ENCODE peak calls at places on chromosomes 13 and 19, in nine cellular contexts. F is heart left ventricle, N is Calu3, O is left ventricle myocardium inferior, Y is tibial nerve, H is brain microvascular endothelial cell, G is colonic mucosa, A is fibroblast of pulmonary artery, C is choroid plexus epithelial cell. M is an unnamed sample.

GRCh38 chr19:2624537-2625091 is 77.9 kb downstream of the GNG7 start:
- DNase-seq in F (no peak), N (no peak), O (peak; percentile 74), Y (no peak), H (no peak), G (no peak), A (no peak), C (no peak), M (peak; percentile 94)

GRCh38 chr13:51101636-51102218 is 9.3 kb downstream of the C13orf42 start:
- DNase-seq in F (no peak), N (no peak), O (no peak), Y (no peak), H (no peak), G (no peak), A (no peak), C (no peak), M (no peak)

GRCh38 chr13:107211073-107211472 is 643.1 kb upstream of the ARGLU1 start:
- DNase-seq in F (no peak), N (peak; percentile 50), O (peak; percentile 58), Y (peak; percentile 89), H (peak; percentile 93), G (peak; percentile 80), A (peak; percentile 91), C (peak; percentile 97), M (no peak)

GRCh38 chr13:99955747-99956472 is 15.7 kb downstream of the ZIC5 start:
- DNase-seq in F (no peak), N (no peak), O (no peak), Y (no peak), H (peak; percentile 16), G (no peak), A (peak; percentile 27), C (peak; percentile 57), M (no peak)

GRCh38 chr19:7242601-7243258 is 51.5 kb downstream of the INSR start:
- DNase-seq in F (no peak), N (no peak), O (no peak), Y (peak; percentile 24), H (peak; percentile 84), G (no peak), A (peak; percentile 66), C (peak; percentile 60), M (no peak)

GRCh38 chr13:91133941-91134772 is 213.3 kb upstream of the MIR17HG start:
- DNase-seq in F (no peak), N (peak; percentile 37), O (no peak), Y (peak; percentile 55), H (peak; percentile 65), G (peak; percentile 44), A (peak; percentile 79), C (peak; percentile 74), M (no peak)

GRCh38 chr13:98374750-98375149 is 197.7 kb upstream of the RNF113B start:
- DNase-seq in F (no peak), N (no peak), O (no peak), Y (no peak), H (no peak), G (no peak), A (no peak), C (no peak), M (no peak)

GRCh38 chr19:38134538-38135149 is 89.4 kb downstream of the DPF1 start:
- DNase-seq in F (no peak), N (peak; percentile 44), O (no peak), Y (no peak), H (peak; percentile 32), G (peak; percentile 40), A (peak; percentile 60), C (peak; percentile 64), M (no peak)

GRCh38 chr13:39783051-39783450 is 127.6 kb downstream of the COG6 start:
- DNase-seq in F (no peak), N (no peak), O (no peak), Y (no peak), H (no peak), G (no peak), A (peak; percentile 57), C (peak; percentile 57), M (no peak)

GRCh38 chr19:29516358-29516725 is 9.5 kb upstream of the VSTM2B start:
- DNase-seq in F (no peak), N (no peak), O (peak; percentile 3), Y (no peak), H (no peak), G (no peak), A (no peak), C (no peak), M (peak; percentile 52)
- TF ChIP-seq CTCF in F (no peak), N (no peak), O (no peak), Y (no peak), H (no peak), G (no peak), A (no peak), C (no peak), M (no peak)

DNA sequence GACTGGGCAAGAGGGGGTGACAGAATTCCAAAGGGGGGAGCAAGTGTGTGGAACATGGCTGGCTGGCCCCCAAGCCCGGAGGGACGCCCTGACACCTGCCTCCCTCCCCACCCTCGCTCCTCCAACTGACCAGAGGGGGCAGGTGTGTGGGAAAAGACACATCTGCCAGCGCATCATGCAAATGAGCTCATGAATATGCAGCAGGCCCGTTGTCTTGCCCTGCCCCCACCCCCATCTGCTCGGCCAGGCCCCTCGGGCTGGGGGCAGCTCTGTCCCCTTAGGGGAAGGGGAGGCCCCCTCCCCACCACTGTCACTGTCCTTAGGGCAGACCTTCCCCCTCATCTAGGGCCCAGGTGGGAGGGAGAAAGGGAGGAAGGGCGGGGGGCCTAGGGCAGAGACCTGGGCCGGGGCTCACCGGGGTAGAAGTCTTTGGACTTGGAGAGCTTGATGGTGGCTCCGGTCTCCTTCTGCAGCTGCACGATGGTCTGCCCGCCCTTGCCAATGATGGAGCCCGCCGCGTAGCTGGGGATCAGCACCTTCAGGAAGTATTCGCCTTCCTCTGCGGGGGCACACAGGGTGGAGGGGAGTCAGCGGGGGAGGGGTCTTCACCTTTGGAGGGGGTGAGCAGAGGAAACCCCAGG is 12.9 kb downstream of the NOVA2 start:
- DNase-seq in F (no peak), N (peak; percentile 32), O (no peak), Y (no peak), H (no peak), G (no peak), A (no peak), C (no peak), M (no peak)
- TF ChIP-seq CTCF in F (no peak), N (no peak), O (no peak), Y (no peak), H (no peak), G (no peak), A (no peak), C (no peak), M (no peak)

GRCh38 chr13:49220035-49220855 is at the start of gene MLNR:
- DNase-seq in F (peak; percentile 70), N (peak; percentile 62), O (no peak), Y (no peak), H (no peak), G (peak; percentile 44), A (no peak), C (no peak), M (peak; percentile 74)
- TF ChIP-seq CTCF in F (peak; percentile 5), N (peak; percentile 39), O (peak; percentile 22), Y (no peak), H (peak; percentile 22), G (no peak), A (no peak), C (no peak), M (peak; percentile 10)

GRCh38 chr13:65926750-65927171 is 1303.4 kb downstream of the PCDH9 start:
- DNase-seq in F (peak; percentile 62), N (no peak), O (peak; percentile 38), Y (no peak), H (no peak), G (peak; percentile 20), A (no peak), C (no peak), M (peak; percentile 60)
- TF ChIP-seq CTCF in F (peak; percentile 43), N (no peak), O (peak; percentile 67), Y (no peak), H (peak; percentile 52), G (no peak), A (peak; percentile 36), C (peak; percentile 44), M (peak; percentile 31)

DNA sequence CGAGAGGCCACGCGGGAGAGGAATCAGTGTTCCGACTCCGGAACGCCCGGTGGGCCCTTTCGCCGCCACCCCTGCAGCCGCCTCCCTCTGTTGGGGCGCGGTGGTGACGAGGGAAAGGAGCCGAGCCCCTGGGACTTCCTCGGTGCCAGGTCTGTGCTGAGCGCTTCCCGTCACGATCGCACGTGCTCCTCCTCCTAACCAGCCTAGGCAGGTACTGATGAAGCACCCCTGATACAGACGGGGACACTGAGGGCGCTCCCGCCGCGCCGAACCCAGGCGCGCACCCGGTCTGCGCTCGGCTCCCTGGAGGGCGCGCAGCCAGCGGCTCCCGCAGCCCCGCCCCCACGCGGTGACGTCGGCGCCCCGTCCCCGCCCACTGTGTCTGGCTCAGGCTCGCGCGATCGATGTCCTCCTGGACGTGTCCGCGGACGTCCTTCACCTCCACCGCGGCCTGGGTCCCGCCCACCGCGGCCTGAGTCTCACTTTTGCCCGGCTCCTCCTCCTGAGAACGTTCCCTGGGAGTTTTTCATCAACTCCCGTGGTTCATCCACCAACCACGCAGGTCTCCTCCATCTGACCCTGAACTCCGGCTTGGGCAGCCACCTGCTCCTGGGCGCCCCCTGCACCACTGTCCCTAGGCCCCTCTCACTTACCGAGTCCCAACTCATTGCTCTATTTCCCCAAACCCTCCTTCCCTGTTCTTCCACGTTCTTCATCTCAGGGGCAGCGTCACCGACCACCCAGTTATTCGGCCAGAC is 2.6 kb upstream of the KLK15 start:
- DNase-seq in F (peak; percentile 84), N (peak; percentile 97), O (peak; percentile 66), Y (peak; percentile 54), H (peak; percentile 50), G (peak; percentile 88), A (peak; percentile 61), C (peak; percentile 54), M (no peak)
- TF ChIP-seq CTCF in F (no peak), N (no peak), O (no peak), Y (no peak), H (no peak), G (no peak), A (no peak), C (no peak), M (no peak)